ENCODE peak calls at places on chromosomes 11 and 22, in four cellular contexts. L, T, F and G are unnamed samples.

GRCh38 chr22:36409911-36410756 is 22.4 kb upstream of the MYH9 start:
- DNase-seq in L (peak), T (peak), F (peak), G (peak)

GRCh38 chr11:2590951-2591754 is 108.6 kb downstream of the KCNQ1OT1 start:
- DNase-seq in T (no peak), L (no peak), F (no peak), G (no peak)

GRCh38 chr11:6402561-6402981 is 12.3 kb downstream of the SMPD1 start:
- DNase-seq in F (no peak), T (no peak), L (no peak), G (no peak)

GRCh38 chr11:69939551-69940245 is 120.5 kb upstream of the FGF3 start:
- DNase-seq in T (peak), L (peak), F (no peak), G (no peak)

GRCh38 chr11:35337136-35337918 is 82.0 kb downstream of the SLC1A2 start:
- DNase-seq in L (peak), F (peak), T (no peak), G (no peak)

GRCh38 chr22:38243007-38243775 is 29.6 kb downstream of the TMEM184B start:
- DNase-seq in T (peak), L (peak), F (no peak), G (no peak)

GRCh38 chr22:36439481-36440271 is 41.8 kb downstream of the TXN2 start:
- DNase-seq in T (peak), L (peak), F (peak), G (peak)

GRCh38 chr11:68256331-68256741 is 15.4 kb downstream of the C11orf24 start:
- DNase-seq in L (peak), T (peak), F (no peak), G (no peak)

GRCh38 chr22:37248251-37248650 is 4.2 kb upstream of the RAC2 start:
- DNase-seq in T (no peak), L (no peak), F (no peak), G (peak)

GRCh38 chr11:99277281-99277680 is 256.5 kb downstream of the CNTN5 start:
- DNase-seq in F (no peak), T (no peak), L (no peak), G (no peak)

GRCh38 chr11:12540075-12540685 is 134.0 kb upstream of the TEAD1 start:
- DNase-seq in T (no peak), L (peak), F (peak), G (no peak)

GRCh38 chr11:62799486-62799885 is 5.8 kb downstream of the NXF1 start:
- DNase-seq in L (no peak), T (no peak), F (no peak), G (no peak)

GRCh38 chr11:77598195-77598594 is 8.4 kb downstream of the AQP11 start:
- DNase-seq in L (no peak), F (no peak), T (no peak), G (no peak)

GRCh38 chr11:31492320-31492913 is 17.0 kb downstream of the IMMP1L start:
- DNase-seq in L (peak), F (no peak), T (no peak), G (no peak)

GRCh38 chr11:13262096-13262495 is 15.5 kb upstream of the BMAL1 start:
- DNase-seq in L (peak), F (no peak), T (no peak), G (no peak)

GRCh38 chr22:39097098-39098020 is at the start of gene APOBEC3H:
- DNase-seq in L (no peak), T (peak), F (no peak), G (peak)

GRCh38 chr22:29704528-29705285 is 15.1 kb upstream of the CABP7 start:
- DNase-seq in T (no peak), F (no peak), L (peak), G (no peak)

GRCh38 chr22:28442951-28443876 is 236.4 kb downstream of the TTC28 start:
- DNase-seq in F (peak), T (peak), L (peak), G (peak)

GRCh38 chr11:15667127-15667725 is 552.5 kb downstream of the INSC start:
- DNase-seq in F (no peak), L (no peak), T (no peak), G (peak)

GRCh38 chr22:20433191-20433590 is 4.4 kb downstream of the SCARF2 start:
- DNase-seq in L (no peak), T (no peak), F (no peak), G (no peak)

DNA sequence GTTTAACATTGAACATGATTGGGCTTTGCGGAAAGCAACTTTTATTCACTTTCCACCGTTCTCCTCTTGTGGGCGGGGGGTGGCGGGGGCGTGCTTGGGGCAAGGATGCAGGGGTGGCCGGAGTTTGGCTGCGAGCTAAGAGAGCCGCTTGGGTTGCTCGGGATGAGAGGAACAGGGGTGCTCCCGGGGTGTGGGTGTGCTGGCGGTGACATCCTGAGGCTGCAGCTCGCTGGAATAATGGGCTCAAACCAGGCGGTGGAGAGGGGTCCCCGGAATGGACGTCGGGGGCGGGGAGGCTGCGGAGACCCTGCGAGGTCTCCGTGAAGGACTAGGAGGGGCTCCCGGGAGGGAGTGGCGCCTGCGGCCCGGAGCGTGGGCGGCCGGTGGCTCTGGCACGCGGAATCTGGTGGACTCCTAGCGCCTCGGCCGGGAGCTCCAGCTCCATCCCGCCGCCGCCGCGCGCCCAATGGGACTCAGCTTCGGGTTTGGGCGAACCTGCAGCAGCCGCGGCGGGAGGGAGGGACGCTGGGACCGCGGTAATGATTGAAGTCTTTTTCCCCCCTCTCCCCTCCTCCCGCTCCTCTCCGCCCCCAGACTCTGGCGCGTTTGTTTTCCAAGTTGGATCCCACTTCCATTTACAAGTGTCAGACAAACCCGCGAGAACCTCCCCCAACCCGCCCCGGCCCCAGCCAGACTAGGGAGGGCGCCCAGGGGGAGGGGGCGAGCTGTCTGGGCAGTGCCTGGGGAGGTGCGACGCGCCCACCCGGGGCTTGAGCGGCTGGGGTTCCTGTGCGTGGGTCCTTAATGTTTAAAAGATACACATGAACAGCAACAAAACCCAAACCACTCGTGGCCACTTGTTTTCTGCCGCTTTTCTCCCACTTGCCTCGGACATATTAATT is 2.0 kb downstream of the FAT3 start:
- DNase-seq in L (no peak), F (peak), T (peak), G (peak)
- H3K4me3 ChIP-seq in L (peak), F (peak), T (peak), G (peak)

GRCh38 chr22:27270818-27271510 is 530.6 kb downstream of the MN1 start:
- DNase-seq in T (peak), L (no peak), F (no peak), G (no peak)
- H3K4me3 ChIP-seq in T (no peak), L (no peak), F (no peak), G (no peak)

DNA sequence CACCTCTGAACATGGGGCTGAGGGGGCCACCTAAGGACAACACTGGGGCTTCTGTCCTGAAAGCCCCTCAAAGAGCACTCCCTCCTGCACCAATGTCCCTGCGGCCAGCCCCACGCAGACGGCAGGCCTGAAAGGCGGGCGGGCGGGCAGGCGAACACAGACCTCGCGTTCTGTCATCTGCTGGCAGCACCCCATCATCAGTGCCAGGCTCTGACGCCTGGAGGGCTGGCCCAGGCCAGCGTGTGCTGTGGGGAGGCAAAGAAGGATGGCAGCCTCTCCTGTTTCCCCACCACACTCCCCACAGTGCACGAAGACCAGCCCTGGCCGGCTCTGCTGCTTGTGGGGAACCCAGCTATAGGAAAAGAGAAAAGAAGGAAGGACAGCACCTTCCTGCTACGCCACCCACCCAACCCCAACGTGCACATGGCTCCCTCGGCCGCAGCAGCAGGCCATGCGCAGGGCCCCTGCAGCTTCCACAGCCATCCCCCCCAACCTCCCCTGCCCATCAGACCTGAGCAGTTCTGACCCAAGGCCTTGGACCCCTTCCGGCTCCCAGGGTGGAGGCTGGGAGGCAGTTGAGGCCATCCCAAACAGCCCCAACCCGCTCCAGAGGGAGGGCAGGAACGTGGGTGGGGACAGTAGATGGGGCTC is 3.5 kb downstream of the SBF1 start:
- DNase-seq in T (no peak), L (no peak), F (no peak), G (no peak)
- H3K4me3 ChIP-seq in T (no peak), L (no peak), F (no peak), G (no peak)

GRCh38 chr11:8807544-8808225 is 103.3 kb upstream of the AKIP1 start:
- DNase-seq in L (peak), F (no peak), T (peak), G (no peak)

GRCh38 chr11:8809605-8810272 is 101.2 kb upstream of the AKIP1 start:
- DNase-seq in L (no peak), T (peak), F (no peak), G (peak)

GRCh38 chr11:8809185-8809584 is 101.8 kb upstream of the AKIP1 start:
- DNase-seq in F (no peak), T (no peak), L (peak), G (no peak)

GRCh38 chr11:8806974-8807373 is 104.0 kb upstream of the AKIP1 start:
- DNase-seq in L (no peak), F (no peak), T (no peak), G (peak)

GRCh38 chr11:8808226-8808585 is 102.8 kb upstream of the AKIP1 start:
- DNase-seq in F (no peak), T (no peak), L (no peak), G (peak)
- H3K4me3 ChIP-seq in F (no peak), T (peak), L (peak), G (peak)

GRCh38 chr11:95688501-95689222 is 100.9 kb downstream of the FAM76B start:
- DNase-seq in T (no peak), F (no peak), L (no peak), G (no peak)

GRCh38 chr11:95693298-95693697 is 96.3 kb downstream of the FAM76B start:
- DNase-seq in L (no peak), F (no peak), T (no peak), G (no peak)

GRCh38 chr11:95688015-95688414 is 101.6 kb downstream of the FAM76B start:
- DNase-seq in T (no peak), L (no peak), F (no peak), G (no peak)

GRCh38 chr11:95692526-95693270 is 96.9 kb downstream of the FAM76B start:
- DNase-seq in F (no peak), L (no peak), T (no peak), G (no peak)

DNA sequence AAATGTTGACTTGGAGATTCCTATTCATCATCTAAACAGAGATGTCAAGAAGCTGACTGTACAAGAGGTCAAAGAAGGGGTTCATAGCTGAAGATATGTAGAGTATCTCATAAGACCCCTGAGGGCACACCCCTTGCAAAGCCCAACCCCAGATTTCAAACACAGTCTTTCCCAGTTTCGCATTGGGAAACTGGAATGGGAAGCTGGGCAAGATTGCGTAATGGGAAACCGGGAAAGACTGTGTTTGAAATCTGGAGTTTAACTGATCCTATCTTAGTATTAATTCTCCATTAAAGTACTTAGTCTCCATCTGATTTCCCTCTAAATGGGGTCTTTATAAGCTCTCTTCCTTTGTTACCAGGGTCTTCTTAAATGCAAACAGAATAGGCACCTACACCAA is 99.5 kb downstream of the FAM76B start:
- DNase-seq in L (no peak), T (no peak), F (no peak), G (no peak)
- H3K4me3 ChIP-seq in L (no peak), T (no peak), F (no peak), G (no peak)

DNA sequence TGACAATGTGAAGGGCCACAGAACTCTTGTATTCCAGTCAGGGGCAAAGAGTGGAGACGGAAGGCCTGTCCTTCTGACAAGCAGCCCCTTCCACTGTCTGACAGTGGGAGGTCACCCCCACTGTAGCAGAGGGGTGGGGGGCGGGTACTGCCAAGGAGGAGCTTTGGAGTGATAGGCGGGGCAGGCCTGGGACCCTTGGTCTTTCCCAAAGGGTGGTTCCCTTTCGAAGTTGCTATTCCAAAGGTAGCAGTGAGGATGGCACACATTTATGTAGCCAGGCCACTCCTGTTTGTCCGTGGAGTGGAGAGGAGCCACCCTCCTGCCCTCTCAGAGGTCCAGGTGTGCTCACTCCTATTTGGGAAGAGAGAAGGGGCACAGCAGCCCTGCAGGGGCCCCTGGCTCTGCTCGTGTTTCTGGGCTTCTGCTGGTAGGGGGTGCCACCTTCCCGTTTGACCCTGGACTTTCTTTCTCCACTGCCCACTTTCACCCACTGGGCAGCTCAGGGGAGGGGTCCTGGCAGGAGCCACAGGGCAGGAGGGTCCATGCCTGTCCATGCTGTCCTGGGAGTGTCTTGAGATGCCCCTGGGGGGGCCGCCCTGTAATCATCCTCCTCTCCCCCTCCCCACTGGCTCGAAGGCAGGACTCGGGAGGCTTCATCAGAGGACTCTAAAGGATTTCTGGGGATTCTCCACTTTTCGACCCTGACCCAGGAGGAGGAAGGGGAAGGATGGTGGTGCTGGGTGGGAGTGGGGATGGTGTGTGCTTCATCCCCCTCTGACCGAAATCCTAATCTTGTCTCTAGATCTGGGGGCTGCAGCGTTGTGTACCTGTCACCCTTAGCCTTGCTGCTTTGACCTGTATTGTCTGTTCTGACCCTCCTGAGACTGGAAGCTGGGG is 994 bp downstream of the TAGLN start:
- DNase-seq in T (no peak), F (peak), L (no peak), G (peak)
- H3K4me3 ChIP-seq in T (peak), F (peak), L (peak), G (peak)

GRCh38 chr22:32477608-32478007 is 3.0 kb downstream of the FBXO7 start:
- DNase-seq in F (no peak), L (no peak), T (no peak), G (no peak)

GRCh38 chr22:32476286-32476685 is 1.7 kb downstream of the FBXO7 start:
- DNase-seq in F (no peak), T (no peak), L (no peak), G (no peak)

GRCh38 chr22:32475428-32476010 is 908 bp downstream of the FBXO7 start:
- DNase-seq in F (peak), T (peak), L (peak), G (peak)

GRCh38 chr22:32474635-32475427 is at the start of gene FBXO7:
- DNase-seq in L (peak), T (peak), F (peak), G (peak)

DNA sequence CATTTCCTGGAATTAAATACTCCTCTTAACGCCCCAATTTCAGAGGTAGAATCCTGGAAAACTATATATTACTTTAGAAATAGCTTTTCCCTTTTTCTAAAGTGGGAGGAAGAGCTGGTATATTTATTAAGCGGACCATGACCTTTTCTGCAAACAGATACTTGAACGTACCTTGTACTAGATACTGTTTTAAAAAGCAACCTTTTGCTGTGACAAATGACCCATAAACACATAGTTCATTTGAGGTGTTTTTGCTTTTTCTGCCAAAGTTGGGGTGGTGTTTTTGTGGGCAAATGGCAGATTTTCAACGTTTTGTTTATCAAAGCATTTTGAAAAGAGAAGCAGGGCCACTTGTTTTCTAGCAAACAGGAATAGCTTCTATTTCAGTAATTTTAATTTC is 2.2 kb downstream of the FBXO7 start:
- DNase-seq in F (no peak), T (no peak), L (no peak), G (no peak)
- H3K4me3 ChIP-seq in F (no peak), T (no peak), L (peak), G (peak)

GRCh38 chr11:115185931-115186330 is 318.3 kb downstream of the CADM1 start:
- DNase-seq in L (no peak), T (no peak), F (no peak), G (no peak)
- H3K4me3 ChIP-seq in L (no peak), T (no peak), F (no peak), G (no peak)

GRCh38 chr22:16603448-16603768 is 10.8 kb upstream of the CCT8L2 start:
- DNase-seq in T (no peak), F (no peak), L (no peak), G (no peak)

GRCh38 chr22:16601437-16602223 is 9.0 kb upstream of the CCT8L2 start:
- DNase-seq in T (peak), L (no peak), F (no peak), G (no peak)
- H3K4me3 ChIP-seq in T (peak), L (no peak), F (no peak), G (no peak)